ENCODE peak calls at places on chromosome 2, in six cellular contexts. T, O, Y, P, U and J are unnamed samples.

GRCh38 chr2:73101626-73102256 is 11.0 kb downstream of the RAB11FIP5 start:
- DNase-seq in T (no peak), O (no peak), Y (no peak), P (no peak), U (no peak), J (peak; percentile 32)

GRCh38 chr2:47784349-47784851 is 1.5 kb downstream of the MSH6 start:
- DNase-seq in T (no peak), O (peak; percentile 44), Y (no peak), P (no peak), U (no peak), J (no peak)

GRCh38 chr2:105403241-105403784 is 4.5 kb upstream of the FHL2 start:
- DNase-seq in T (no peak), O (no peak), Y (no peak), P (no peak), U (no peak), J (no peak)

GRCh38 chr2:230914886-230915285 is 10.2 kb downstream of the GPR55 start:
- DNase-seq in T (no peak), O (peak; percentile 15), Y (peak; percentile 23), P (no peak), U (no peak), J (peak; percentile 16)

GRCh38 chr2:214810670-214811069 is 1.2 kb upstream of the BARD1 start:
- DNase-seq in T (no peak), O (peak; percentile 37), Y (peak; percentile 45), P (no peak), U (peak; percentile 10), J (no peak)

GRCh38 chr2:71484354-71484753 is 31.0 kb downstream of the DYSF start:
- DNase-seq in T (no peak), O (no peak), Y (no peak), P (no peak), U (no peak), J (no peak)

GRCh38 chr2:191933307-191934105 is 86.6 kb upstream of the CAVIN2 start:
- DNase-seq in T (no peak), O (peak; percentile 42), Y (no peak), P (no peak), U (no peak), J (no peak)

GRCh38 chr2:30492185-30492584 is 45.1 kb downstream of the LCLAT1 start:
- DNase-seq in T (no peak), O (no peak), Y (no peak), P (no peak), U (no peak), J (no peak)

GRCh38 chr2:240972636-240973521 is 25.5 kb upstream of the SNED1 start:
- DNase-seq in T (no peak), O (peak; percentile 16), Y (peak; percentile 46), P (no peak), U (no peak), J (peak; percentile 55)

GRCh38 chr2:153595939-153596338 is 117.4 kb upstream of the RPRM start:
- DNase-seq in T (peak; percentile 6), O (no peak), Y (no peak), P (peak; percentile 6), U (peak; percentile 46), J (no peak)

GRCh38 chr2:114293355-114293754 is 149.1 kb upstream of the DPP10 start:
- DNase-seq in T (no peak), O (no peak), Y (no peak), P (no peak), U (no peak), J (no peak)

GRCh38 chr2:18648161-18648560 is 58.8 kb upstream of the NT5C1B start:
- DNase-seq in T (no peak), O (no peak), Y (no peak), P (no peak), U (no peak), J (no peak)

GRCh38 chr2:152611458-152612231 is 105.6 kb downstream of the PRPF40A start:
- DNase-seq in T (no peak), O (no peak), Y (no peak), P (peak; percentile 9), U (no peak), J (peak; percentile 49)

GRCh38 chr2:237806334-237806733 is 7.8 kb downstream of the RBM44 start:
- DNase-seq in T (no peak), O (no peak), Y (no peak), P (no peak), U (no peak), J (no peak)

GRCh38 chr2:46832543-46832942 is 83.1 kb downstream of the MCFD2 start:
- DNase-seq in T (no peak), O (no peak), Y (no peak), P (no peak), U (no peak), J (no peak)

GRCh38 chr2:160174322-160174721 is 25.8 kb downstream of the ITGB6 start:
- DNase-seq in T (no peak), O (no peak), Y (no peak), P (no peak), U (no peak), J (no peak)

GRCh38 chr2:166972418-166972817 is 84.1 kb downstream of the XIRP2 start:
- DNase-seq in T (no peak), O (no peak), Y (no peak), P (no peak), U (no peak), J (no peak)

GRCh38 chr2:158130832-158131473 is 29.3 kb downstream of the UPP2 start:
- DNase-seq in T (no peak), O (no peak), Y (no peak), P (peak; percentile 84), U (no peak), J (no peak)

GRCh38 chr2:20868377-20868776 is 45.5 kb upstream of the LDAH start:
- DNase-seq in T (no peak), O (no peak), Y (no peak), P (no peak), U (no peak), J (no peak)

GRCh38 chr2:162174778-162175177 is 22.7 kb upstream of the GCG start:
- DNase-seq in T (no peak), O (no peak), Y (no peak), P (no peak), U (no peak), J (no peak)

GRCh38 chr2:69300650-69301049 is 86.4 kb downstream of the GFPT1 start:
- DNase-seq in T (no peak), O (no peak), Y (no peak), P (no peak), U (no peak), J (no peak)

GRCh38 chr2:130287656-130288026 is 55.1 kb upstream of the IMP4 start:
- DNase-seq in T (no peak), O (no peak), Y (no peak), P (no peak), U (no peak), J (no peak)

GRCh38 chr2:218260166-218260565 is 649 bp upstream of the GPBAR1 start:
- DNase-seq in T (no peak), O (no peak), Y (no peak), P (no peak), U (no peak), J (no peak)

GRCh38 chr2:112980537-112980936 is 2.7 kb downstream of the IL36G start:
- DNase-seq in T (no peak), O (no peak), Y (no peak), P (no peak), U (no peak), J (no peak)

GRCh38 chr2:99881901-99882591 is 260.3 kb downstream of the AFF3 start:
- DNase-seq in T (no peak), O (no peak), Y (no peak), P (peak; percentile 13), U (no peak), J (no peak)

GRCh38 chr2:85560812-85561279 is 447 bp downstream of the GGCX start:
- DNase-seq in T (no peak), O (no peak), Y (peak; percentile 51), P (no peak), U (no peak), J (no peak)

DNA sequence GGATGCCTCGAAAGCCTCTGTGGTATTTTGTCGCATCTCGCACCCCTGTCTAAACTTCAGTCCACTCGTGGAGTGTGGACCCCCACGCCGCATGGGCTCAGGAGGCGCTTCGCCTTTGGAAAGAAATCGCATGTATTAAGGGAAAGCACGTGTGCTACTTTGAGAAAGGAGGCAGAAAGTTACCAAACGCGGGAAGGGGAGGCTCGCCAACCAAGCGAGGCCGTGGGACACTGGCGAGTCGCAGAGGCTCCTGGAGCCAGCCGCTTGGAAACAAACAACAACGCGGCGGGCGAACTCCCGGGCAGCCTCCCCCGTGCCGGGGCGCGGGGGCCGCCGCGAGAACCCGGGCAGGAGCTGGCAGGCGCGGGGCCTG is 455 bp upstream of the AGAP1 start:
- DNase-seq in T (no peak), O (no peak), Y (peak; percentile 64), P (peak; percentile 43), U (no peak), J (no peak)
- H3K4me3 ChIP-seq in T (peak overlapping the region; percentile 94), O (peak overlapping the region; percentile 44), Y (peak overlapping the region; percentile 62), P (peak overlapping the region; percentile 93), U (peak overlapping the region; percentile 58), J (peak overlapping the region; percentile 96)

GRCh38 chr2:95138702-95139101 is 17.1 kb upstream of the MRPS5 start:
- DNase-seq in T (no peak), O (no peak), Y (no peak), P (no peak), U (no peak), J (no peak)
- H3K9me3 ChIP-seq in T (peaks cover 15% of the 10 kb centered on the region), O (peaks cover 62% of the 10 kb centered on the region), Y (peaks cover 48% of the 10 kb centered on the region), P (peaks cover 86% of the 10 kb centered on the region), U (peaks cover 40% of the 10 kb centered on the region), J (no peaks in the 10 kb centered on the region)

DNA sequence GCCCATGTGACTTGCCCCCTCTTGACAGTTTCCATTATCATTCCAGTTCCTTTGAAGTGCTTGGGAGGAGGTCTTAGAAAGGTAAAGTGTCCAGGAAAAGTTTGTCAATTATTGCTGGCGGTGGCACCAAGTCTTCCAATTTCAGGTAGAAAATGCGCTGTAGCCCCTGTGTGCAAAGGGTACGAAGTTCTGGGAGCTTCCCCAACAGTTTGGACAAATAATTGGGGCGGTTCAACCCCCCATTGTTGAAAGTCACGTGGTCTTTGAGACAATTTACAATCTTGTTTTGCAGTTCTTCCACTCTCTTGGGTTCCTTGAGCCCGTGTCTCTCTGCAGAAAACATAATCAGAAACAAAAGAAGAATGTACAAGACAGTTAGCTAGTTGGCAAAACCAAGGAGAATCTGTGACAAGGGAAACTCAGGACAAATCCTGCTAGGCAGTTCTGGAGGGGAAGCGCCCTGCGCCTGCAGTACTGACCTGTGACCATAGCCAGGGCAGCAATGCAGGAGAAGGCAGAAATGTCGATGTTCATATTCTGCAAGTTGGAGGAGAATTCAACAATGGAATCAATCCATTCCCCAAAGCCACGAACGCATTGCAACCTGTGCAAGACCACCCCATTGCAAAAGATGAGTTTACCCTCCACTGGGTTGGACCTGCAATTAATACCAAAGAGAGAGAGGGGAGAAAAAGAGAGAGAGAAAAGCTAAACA is 6.7 kb downstream of the NR4A2 start:
- DNase-seq in T (no peak), O (no peak), Y (no peak), P (no peak), U (no peak), J (no peak)
- H3K4me3 ChIP-seq in T (no peak overlapping the region), O (no peak overlapping the region), Y (no peak overlapping the region), P (no peak overlapping the region), U (no peak overlapping the region), J (no peak overlapping the region)

GRCh38 chr2:208854717-208855116 is 448.1 kb downstream of the PTH2R start:
- DNase-seq in T (no peak), O (no peak), Y (no peak), P (no peak), U (no peak), J (no peak)
- H3K9me3 ChIP-seq in T (no peaks in the 10 kb centered on the region), O (peaks cover 16% of the 10 kb centered on the region), Y (peaks cover 11% of the 10 kb centered on the region), P (no peaks in the 10 kb centered on the region), U (no peaks in the 10 kb centered on the region), J (no peaks in the 10 kb centered on the region)

GRCh38 chr2:288743-289361 is 961 bp upstream of the ALKAL2 start:
- DNase-seq in T (no peak), O (peak; percentile 35), Y (no peak), P (no peak), U (no peak), J (no peak)
- H3K4me3 ChIP-seq in T (peak overlapping the region; percentile 45), O (no peak overlapping the region), Y (peak overlapping the region; percentile 64), P (peak overlapping the region; percentile 52), U (no peak overlapping the region), J (peak overlapping the region; percentile 86)

GRCh38 chr2:35067420-35067819 is 1288.2 kb upstream of the CRIM1 start:
- DNase-seq in T (no peak), O (no peak), Y (no peak), P (no peak), U (no peak), J (no peak)
- H3K9me3 ChIP-seq in T (no peaks in the 10 kb centered on the region), O (peaks cover 26% of the 10 kb centered on the region), Y (peaks cover 3% of the 10 kb centered on the region), P (peaks cover 12% of the 10 kb centered on the region), U (no peaks in the 10 kb centered on the region), J (peaks cover 2% of the 10 kb centered on the region)